ENCODE peak calls at places on chromosomes 2 and 18, in nine cellular contexts. A, L, Y, K, N, V, W, M and Q are unnamed samples.

GRCh38 chr2:217099561-217099960 is 239.7 kb upstream of the TNP1 start:
- DNase-seq in W (no peak), V (no peak), M (no peak), Y (no peak), L (no peak), A (no peak), K (no peak), N (no peak), Q (no peak)

GRCh38 chr2:119283873-119284331 is 60.3 kb downstream of the STEAP3 start:
- DNase-seq in A (no peak), N (peak; percentile 45), L (no peak), V (peak; percentile 92), M (no peak), Y (peak; percentile 45), K (no peak), W (no peak), Q (no peak)

GRCh38 chr18:34893239-34893638 is 148.0 kb upstream of the MAPRE2 start:
- DNase-seq in V (no peak), W (no peak), A (no peak), N (no peak), Y (no peak), L (no peak), M (no peak), K (no peak), Q (no peak)

GRCh38 chr2:215071676-215072075 is 66.8 kb downstream of the ABCA12 start:
- DNase-seq in V (no peak), L (no peak), N (no peak), Y (no peak), M (no peak), K (no peak), A (no peak), W (no peak), Q (no peak)

GRCh38 chr2:62785810-62786593 is 80.5 kb downstream of the EHBP1 start:
- DNase-seq in Y (no peak), M (no peak), L (no peak), V (peak; percentile 4), A (no peak), K (no peak), N (peak; percentile 14), W (no peak), Q (no peak)

GRCh38 chr2:85748948-85749875 is 4.6 kb upstream of the ATOH8 start:
- DNase-seq in K (no peak), M (no peak), N (no peak), A (no peak), L (no peak), V (no peak), Y (no peak), W (no peak), Q (no peak)

GRCh38 chr2:27781496-27781895 is 10.0 kb downstream of the MRPL33 start:
- DNase-seq in L (no peak), W (no peak), N (no peak), K (no peak), V (no peak), A (no peak), Y (no peak), M (no peak), Q (no peak)

GRCh38 chr2:160952462-160952861 is 207.8 kb upstream of the TANK start:
- DNase-seq in L (no peak), K (no peak), A (no peak), Y (no peak), M (no peak), V (no peak), W (peak; percentile 28), N (no peak), Q (no peak)

GRCh38 chr2:68091439-68092034 is 28.7 kb upstream of the C1D start:
- DNase-seq in A (no peak), M (no peak), V (no peak), Y (no peak), W (no peak), L (no peak), K (no peak), N (no peak), Q (no peak)

GRCh38 chr2:138794734-138795133 is 14.5 kb upstream of the NXPH2 start:
- DNase-seq in L (no peak), N (no peak), Y (no peak), A (no peak), V (no peak), M (no peak), W (no peak), K (no peak), Q (no peak)